ENCODE peak calls at places on chromosomes 4 and X, in seven cellular contexts. X is PC-9; W is naive thymus-derived CD4-positive, alpha-beta T cell; B is tibial artery; O is cardiac muscle cell; T is DND-41; Q is CD4-positive, alpha-beta T cell. E is an unnamed sample.

GRCh38 chr4:122775987-122776836 is 43.7 kb downstream of the BBS12 start:
- DNase-seq in X (no peak), Q (no peak), T (no peak), W (no peak), O (no peak), B (no peak), E (no peak)

GRCh38 chr4:84499065-84499982 is at the start of gene NKX6-1:
- DNase-seq in W (no peak), X (peak), O (peak), Q (no peak), T (no peak), B (peak), E (no peak)

GRCh38 chr4:47598320-47598719 is 113.2 kb downstream of the ATP10D start:
- DNase-seq in W (no peak), Q (no peak), X (no peak), T (no peak), B (no peak), O (no peak), E (peak)

GRCh38 chr4:151797131-151797530 is 36.3 kb upstream of the GATB start:
- DNase-seq in B (no peak), Q (no peak), W (no peak), T (no peak), O (no peak), X (peak), E (no peak)

GRCh38 chr4:17336524-17336941 is 175.4 kb downstream of the QDPR start:
- DNase-seq in B (no peak), T (peak), Q (peak), W (peak), O (no peak), X (no peak), E (no peak)

GRCh38 chr4:183142566-183143545 is 43.8 kb downstream of the WWC2 start:
- DNase-seq in O (peak), T (no peak), X (peak), Q (no peak), B (peak), W (no peak), E (peak)

GRCh38 chr4:80173841-80174240 is 23.5 kb upstream of the PRDM8 start:
- DNase-seq in O (no peak), X (no peak), Q (no peak), B (no peak), W (no peak), T (no peak), E (no peak)

GRCh38 chr4:159070742-159071141 is 32.1 kb upstream of the RAPGEF2 start:
- DNase-seq in O (no peak), X (no peak), Q (no peak), T (no peak), B (no peak), W (no peak), E (no peak)

GRCh38 chr4:41865981-41866798 is 69.0 kb upstream of the TMEM33 start:
- DNase-seq in B (no peak), O (no peak), T (no peak), X (no peak), W (no peak), Q (no peak), E (no peak)

GRCh38 chr4:73917081-73917501 is 47.9 kb downstream of the CXCL1 start:
- DNase-seq in B (no peak), Q (no peak), O (no peak), W (no peak), T (no peak), X (no peak), E (peak)

GRCh38 chr4:180811556-180811955 is 1431.6 kb upstream of the TENM3 start:
- DNase-seq in O (no peak), T (no peak), B (no peak), W (no peak), X (no peak), Q (no peak), E (no peak)

GRCh38 chr4:53706422-53707032 is 115.2 kb upstream of the LNX1 start:
- DNase-seq in Q (no peak), X (no peak), B (no peak), W (no peak), O (peak), T (no peak), E (no peak)

GRCh38 chr4:25551608-25552007 is 104.0 kb upstream of the SLC34A2 start:
- DNase-seq in B (no peak), X (peak), T (no peak), Q (no peak), W (no peak), O (no peak), E (no peak)

GRCh38 chr4:20626326-20626725 is 73.9 kb upstream of the PACRGL start:
- DNase-seq in B (no peak), X (no peak), T (no peak), Q (no peak), O (no peak), W (no peak), E (no peak)

GRCh38 chr4:20625460-20625859 is 74.8 kb upstream of the PACRGL start:
- DNase-seq in W (no peak), Q (no peak), T (no peak), X (no peak), B (no peak), O (no peak), E (no peak)

GRCh38 chr4:20624783-20625364 is 75.4 kb upstream of the PACRGL start:
- DNase-seq in W (no peak), Q (no peak), B (no peak), T (no peak), X (no peak), O (peak), E (no peak)

GRCh38 chr4:20623936-20624335 is 76.3 kb upstream of the PACRGL start:
- DNase-seq in O (no peak), Q (no peak), T (no peak), W (no peak), B (no peak), X (no peak), E (no peak)

DNA sequence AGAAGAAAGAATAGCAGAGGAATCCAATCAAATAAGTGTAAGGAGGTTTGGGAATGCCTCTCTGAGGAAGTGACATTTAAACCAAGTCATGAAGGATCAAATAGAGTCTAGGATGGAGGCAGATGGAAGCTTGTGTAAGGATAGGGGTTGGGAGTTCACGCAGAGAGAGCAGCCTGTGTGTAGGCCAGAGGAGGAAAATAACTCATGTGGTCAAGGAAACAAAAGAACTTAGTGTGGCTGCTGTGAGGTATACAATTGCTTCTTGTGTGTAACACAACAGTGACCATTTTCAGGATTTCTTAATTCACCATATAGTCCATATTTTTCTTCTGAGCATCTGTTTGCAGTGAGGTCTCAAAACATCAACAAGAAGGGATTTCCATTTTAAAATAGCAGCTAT is 77.6 kb upstream of the PACRGL start:
- DNase-seq in B (no peak), Q (no peak), W (no peak), X (no peak), O (no peak), T (no peak), E (no peak)
- H3K27ac ChIP-seq in B (no peak), Q (no peak), W (no peak), X (no peak), O (no peak), T (no peak), E (no peak)

DNA sequence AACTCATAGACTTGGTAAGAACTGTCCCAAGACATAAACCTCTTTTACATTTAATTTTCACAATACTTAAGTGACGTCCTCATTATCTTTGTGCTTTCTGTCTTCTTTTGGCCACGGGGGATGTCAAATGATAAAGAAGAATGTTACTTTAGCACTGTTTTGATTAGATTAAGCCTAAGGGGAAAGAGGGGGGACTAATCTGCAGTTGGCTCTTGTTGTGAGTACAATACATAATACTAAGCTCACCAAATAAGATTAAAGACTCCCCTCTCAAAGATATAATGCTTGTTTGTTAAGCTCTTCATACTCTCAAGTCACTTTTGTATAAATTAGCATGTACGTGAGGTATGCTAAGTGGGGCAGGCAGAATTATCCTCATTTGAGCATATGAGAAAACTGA is 36.5 kb downstream of the OCRL start:
- DNase-seq in T (no peak), W (no peak), Q (no peak), X (no peak), O (no peak), B (no peak), E (no peak)
- H3K27ac ChIP-seq in T (no peak), W (no peak), Q (no peak), X (no peak), O (no peak), B (peak), E (no peak)

GRCh38 chrX:23334536-23334870 is at the start of gene PTCHD1:
- DNase-seq in T (no peak), X (no peak), Q (no peak), B (no peak), O (no peak), W (no peak), E (no peak)
- H3K27ac ChIP-seq in T (no peak), X (no peak), Q (no peak), B (peak), O (no peak), W (no peak), E (no peak)

GRCh38 chrX:150506020-150506419 is 62.4 kb upstream of the MTM1 start:
- DNase-seq in X (no peak), B (no peak), Q (no peak), O (no peak), T (no peak), W (no peak), E (no peak)
- H3K27ac ChIP-seq in X (no peak), B (peak), Q (no peak), O (no peak), T (no peak), W (no peak), E (no peak)

DNA sequence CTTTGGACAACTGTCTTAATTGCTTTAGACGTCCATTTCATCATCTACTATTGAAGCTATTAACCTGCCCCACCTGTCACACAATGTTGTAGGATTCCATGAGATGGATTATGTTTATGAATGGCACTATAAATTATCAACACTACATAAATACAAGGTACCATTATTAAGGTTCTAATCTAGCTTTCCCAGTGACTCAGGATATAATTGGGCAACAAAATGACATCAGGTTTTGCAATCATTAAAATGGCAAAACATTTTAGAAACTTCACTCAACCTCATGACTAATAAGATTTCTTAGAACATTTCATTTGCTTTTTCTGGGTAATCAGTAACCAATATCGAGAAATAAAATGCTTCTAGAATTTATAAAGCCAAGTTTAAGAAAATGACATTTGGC is 9.2 kb downstream of the HOPX start:
- DNase-seq in Q (no peak), W (no peak), X (no peak), O (no peak), B (no peak), T (no peak), E (no peak)
- H3K27ac ChIP-seq in Q (no peak), W (no peak), X (no peak), O (no peak), B (no peak), T (no peak), E (no peak)

DNA sequence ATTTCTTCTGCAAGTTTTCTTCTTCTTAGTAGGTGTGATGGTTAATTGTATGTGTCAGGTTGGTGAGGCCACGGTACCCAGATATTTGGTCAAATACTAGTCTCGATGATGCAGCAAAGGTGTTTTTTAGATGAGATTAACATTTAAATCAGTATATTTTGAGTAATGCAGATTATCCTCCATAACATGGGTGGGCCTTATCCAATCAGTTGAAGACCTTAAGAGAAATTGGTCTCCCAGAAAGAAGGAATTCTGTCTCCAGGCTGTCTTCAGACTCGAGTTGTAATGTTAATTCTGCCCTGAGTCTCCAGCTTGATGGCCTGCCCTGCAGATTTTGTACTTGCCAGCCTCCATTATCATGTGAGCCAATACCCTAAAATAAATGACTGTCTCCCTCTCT is 122.5 kb upstream of the TSPAN5 start:
- DNase-seq in O (no peak), T (no peak), W (no peak), Q (no peak), B (no peak), X (no peak), E (no peak)
- H3K27ac ChIP-seq in O (peak), T (no peak), W (no peak), Q (no peak), B (no peak), X (no peak), E (no peak)

GRCh38 chr4:126915999-126916625 is 716.6 kb upstream of the INTU start:
- DNase-seq in O (no peak), T (no peak), B (no peak), X (no peak), Q (no peak), W (no peak), E (no peak)

GRCh38 chr4:126916626-126917140 is 716.1 kb upstream of the INTU start:
- DNase-seq in O (no peak), W (no peak), X (no peak), B (no peak), Q (no peak), T (no peak), E (no peak)
- H3K27ac ChIP-seq in O (no peak), W (no peak), X (no peak), B (peak), Q (no peak), T (no peak), E (no peak)

GRCh38 chrX:48974033-48974432 is 2.4 kb upstream of the KCND1 start:
- DNase-seq in X (no peak), B (no peak), W (no peak), Q (no peak), O (no peak), T (no peak), E (no peak)

GRCh38 chrX:48975541-48975940 is 3.9 kb upstream of the KCND1 start:
- DNase-seq in B (no peak), T (no peak), X (no peak), O (no peak), W (no peak), Q (no peak), E (no peak)

GRCh38 chrX:48975041-48975440 is 3.4 kb upstream of the KCND1 start:
- DNase-seq in T (no peak), B (no peak), O (no peak), Q (no peak), W (no peak), X (no peak), E (no peak)

GRCh38 chrX:48974574-48974973 is 2.9 kb upstream of the KCND1 start:
- DNase-seq in Q (no peak), O (no peak), B (no peak), X (no peak), T (no peak), W (no peak), E (no peak)

GRCh38 chrX:48976086-48976485 is 4.4 kb upstream of the KCND1 start:
- DNase-seq in W (no peak), Q (no peak), X (no peak), B (no peak), T (no peak), O (no peak), E (no peak)
- H3K27ac ChIP-seq in W (no peak), Q (no peak), X (no peak), B (no peak), T (no peak), O (no peak), E (no peak)

GRCh38 chr4:174120446-174121142 is 162.9 kb downstream of the FBXO8 start:
- DNase-seq in B (peak), W (no peak), X (no peak), Q (no peak), T (peak), O (peak), E (no peak)
- H3K27ac ChIP-seq in B (no peak), W (no peak), X (no peak), Q (no peak), T (no peak), O (no peak), E (no peak)

GRCh38 chrX:66579219-66579618 is 59.7 kb downstream of the EDA2R start:
- DNase-seq in B (no peak), O (no peak), X (no peak), T (no peak), Q (no peak), W (no peak), E (no peak)
- H3K27ac ChIP-seq in B (no peak), O (no peak), X (no peak), T (no peak), Q (no peak), W (no peak), E (no peak)